ENCODE peak calls at places on chromosomes 1 and 21, in seven cellular contexts. L, P, K, W, N, T and H are unnamed samples.

GRCh38 chr1:109650609-109651008 is 5.3 kb upstream of the GSTM4 start:
- DNase-seq in L (no peak), P (no peak), K (no peak), W (no peak), N (no peak), T (peak; percentile 40), H (no peak)

GRCh38 chr1:229129306-229130027 is 141.4 kb upstream of the RAB4A start:
- DNase-seq in L (no peak), P (no peak), K (peak; percentile 23), W (no peak), N (no peak), T (no peak), H (no peak)

GRCh38 chr21:36249576-36250422 is 70.2 kb upstream of the MORC3 start:
- DNase-seq in L (no peak), P (no peak), K (no peak), W (no peak), N (no peak), T (no peak), H (no peak)

GRCh38 chr1:103448560-103448959 is 76.9 kb upstream of the RNPC3 start:
- DNase-seq in L (no peak), P (no peak), K (no peak), W (no peak), N (no peak), T (no peak), H (no peak)

GRCh38 chr1:159444507-159444906 is 5.0 kb downstream of the OR10J1 start:
- DNase-seq in L (no peak), P (no peak), K (no peak), W (no peak), N (no peak), T (no peak), H (no peak)

GRCh38 chr1:2571348-2571747 is 15.2 kb downstream of the TNFRSF14 start:
- DNase-seq in L (no peak), P (no peak), K (no peak), W (no peak), N (no peak), T (no peak), H (no peak)

GRCh38 chr1:58156801-58157200 is 389.7 kb downstream of the OMA1 start:
- DNase-seq in L (no peak), P (no peak), K (no peak), W (no peak), N (no peak), T (no peak), H (no peak)

GRCh38 chr1:112697781-112698201 is 9.1 kb downstream of the RHOC start:
- DNase-seq in L (no peak), P (no peak), K (no peak), W (no peak), N (no peak), T (no peak), H (no peak)

GRCh38 chr1:2352341-2353214 is 38.8 kb downstream of the MORN1 start:
- DNase-seq in L (no peak), P (no peak), K (no peak), W (no peak), N (no peak), T (no peak), H (no peak)

GRCh38 chr1:5685446-5686040 is 306.7 kb downstream of the NPHP4 start:
- DNase-seq in L (no peak), P (no peak), K (no peak), W (no peak), N (no peak), T (no peak), H (no peak)

GRCh38 chr1:200206761-200207160 is 179.3 kb downstream of the NR5A2 start:
- DNase-seq in L (no peak), P (no peak), K (no peak), W (no peak), N (no peak), T (no peak), H (no peak)

GRCh38 chr1:5859766-5860165 is 132.5 kb downstream of the NPHP4 start:
- DNase-seq in L (no peak), P (no peak), K (no peak), W (no peak), N (no peak), T (no peak), H (no peak)

GRCh38 chr1:44617703-44618029 is 56.6 kb downstream of the TMEM53 start:
- DNase-seq in L (no peak), P (no peak), K (no peak), W (no peak), N (no peak), T (no peak), H (no peak)

GRCh38 chr1:59204001-59204400 is 92.9 kb upstream of the FGGY start:
- DNase-seq in L (peak; percentile 49), P (peak; percentile 58), K (peak; percentile 33), W (no peak), N (no peak), T (peak; percentile 32), H (no peak)

GRCh38 chr1:53334312-53334711 is 6.4 kb upstream of the LRP8 start:
- DNase-seq in L (no peak), P (no peak), K (no peak), W (no peak), N (no peak), T (no peak), H (no peak)

GRCh38 chr1:67970088-67970487 is 80.3 kb downstream of the DIRAS3 start:
- DNase-seq in L (no peak), P (no peak), K (no peak), W (no peak), N (no peak), T (peak; percentile 90), H (no peak)

GRCh38 chr1:93344886-93345632 is 648 bp upstream of the DR1 start:
- DNase-seq in L (no peak), P (no peak), K (no peak), W (no peak), N (no peak), T (peak; percentile 20), H (no peak)

GRCh38 chr1:231107186-231107585 is 54.7 kb upstream of the TRIM67 start:
- DNase-seq in L (no peak), P (no peak), K (no peak), W (no peak), N (no peak), T (no peak), H (no peak)

GRCh38 chr1:244187310-244187709 is 136.2 kb downstream of the ZBTB18 start:
- DNase-seq in L (no peak), P (no peak), K (no peak), W (no peak), N (no peak), T (no peak), H (no peak)

GRCh38 chr1:157770442-157771043 is 6.4 kb downstream of the FCRL2 start:
- DNase-seq in L (no peak), P (no peak), K (no peak), W (no peak), N (no peak), T (peak; percentile 1), H (no peak)

DNA sequence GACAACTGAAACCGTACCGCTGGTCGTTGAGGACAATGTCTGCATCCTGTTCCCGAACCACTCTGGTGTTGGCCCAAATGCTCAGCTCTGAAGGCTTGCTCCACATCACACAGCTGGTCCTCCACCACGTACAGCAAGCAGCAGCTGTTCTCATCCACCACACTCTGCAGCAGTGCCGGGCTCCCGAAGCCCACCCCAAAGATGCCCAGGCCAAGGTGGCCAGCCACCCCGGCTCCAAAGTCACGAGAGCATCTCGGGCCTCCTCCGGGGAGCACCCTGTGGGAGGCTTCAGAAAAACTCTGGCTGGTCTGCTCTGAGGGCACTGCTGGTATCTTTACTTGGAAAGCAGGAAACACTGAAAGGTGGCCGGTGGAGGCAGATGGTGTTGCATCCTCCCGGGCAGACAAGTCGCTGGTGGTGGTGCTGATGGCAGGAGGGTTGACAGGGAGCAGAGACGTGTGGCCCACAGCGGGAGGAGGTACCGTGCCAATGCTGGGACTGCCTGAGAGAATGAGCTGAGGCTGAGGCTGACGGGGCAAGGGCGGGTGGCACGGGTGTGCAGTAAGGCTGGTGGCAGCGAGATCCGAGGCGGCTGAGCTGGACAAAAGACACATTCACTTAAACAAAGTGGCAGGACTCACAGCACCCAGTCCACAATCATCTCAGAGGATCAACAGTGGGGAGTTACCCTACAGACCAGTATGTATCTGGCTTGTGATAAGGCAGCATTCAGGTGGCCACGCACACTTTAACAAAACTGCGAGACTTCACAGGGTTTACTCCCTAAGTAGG is 6.5 kb upstream of the CCDC27 start:
- DNase-seq in L (no peak), P (no peak), K (no peak), W (no peak), N (no peak), T (peak; percentile 5), H (no peak)
- TF ChIP-seq POLR2A in L (no peak), P (no peak), K (no peak), W (no peak), N (no peak), T (no peak), H (no peak)

DNA sequence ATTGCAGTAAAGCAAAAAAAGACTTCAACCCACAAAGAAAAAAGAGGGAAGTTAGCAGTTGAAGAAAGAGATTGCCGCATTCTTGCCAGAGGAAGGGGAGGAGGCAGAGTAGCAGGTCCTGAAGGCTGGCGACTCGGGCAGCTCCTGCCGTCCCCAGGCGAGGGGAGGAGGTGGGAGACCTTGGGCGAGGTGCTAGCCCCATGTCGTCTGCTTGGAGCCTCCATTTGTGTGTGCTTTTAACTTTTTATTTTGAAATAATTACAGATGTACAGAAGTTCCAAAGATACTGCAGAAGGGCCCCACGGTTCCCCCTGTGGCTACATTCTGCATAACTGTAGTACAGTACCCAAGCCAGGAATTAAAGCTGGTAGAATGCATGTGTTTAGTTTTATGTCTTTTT is 6.8 kb downstream of the TRPM2 start:
- DNase-seq in L (no peak), P (no peak), K (no peak), W (no peak), N (no peak), T (no peak), H (no peak)
- TF ChIP-seq POLR2A in L (no peak), P (no peak), K (no peak), W (no peak), N (no peak), T (no peak), H (no peak)

DNA sequence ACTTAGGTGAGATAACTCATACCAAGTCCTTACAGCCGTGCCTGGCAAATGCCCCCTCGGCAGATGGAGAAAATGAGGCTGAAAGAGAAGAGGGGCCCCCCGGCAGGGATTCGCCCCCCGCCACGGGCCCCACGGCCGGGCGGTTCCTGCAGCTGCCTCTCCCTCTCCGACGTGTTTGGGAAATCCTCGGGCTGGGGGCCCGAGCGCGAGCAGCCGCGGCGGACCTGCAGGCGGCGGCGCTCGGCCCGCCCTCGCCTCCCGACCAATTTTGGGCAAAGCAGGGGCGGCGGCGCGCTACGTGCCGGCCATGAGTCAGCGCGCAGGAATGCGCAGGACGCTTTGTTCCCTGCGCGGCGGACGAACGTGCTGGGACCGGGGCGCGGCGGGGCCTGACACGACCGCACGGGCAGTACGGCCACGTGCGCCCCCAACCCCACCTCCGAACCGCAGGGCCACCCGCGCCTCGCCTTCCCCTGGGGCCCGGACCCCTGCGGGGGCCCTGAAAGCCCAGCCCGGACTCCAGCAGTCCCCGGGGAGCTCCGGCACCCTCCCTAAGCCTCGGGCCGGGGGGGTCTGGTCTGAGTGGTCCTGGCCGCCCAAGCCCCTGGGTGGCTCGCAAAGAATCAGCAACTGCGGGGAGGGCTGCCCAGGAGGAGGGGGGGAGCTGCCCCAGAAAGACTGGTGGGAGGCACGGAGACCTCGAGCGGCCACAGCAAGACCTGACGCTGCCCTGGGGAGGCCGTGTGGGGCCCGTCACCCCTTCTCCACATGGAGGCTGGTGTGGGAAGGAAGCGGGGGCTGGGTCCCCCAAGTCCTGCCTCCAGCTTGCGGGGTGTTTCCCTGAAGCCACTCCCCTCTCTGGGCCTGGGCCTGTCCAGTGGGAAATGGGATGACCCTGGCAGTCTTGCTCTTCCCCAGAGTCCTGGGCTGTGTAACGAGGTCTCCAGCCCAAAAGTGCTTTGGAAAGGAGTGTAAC is 11.9 kb upstream of the EDN2 start:
- DNase-seq in L (peak; percentile 87), P (peak; percentile 94), K (peak; percentile 89), W (no peak), N (peak; percentile 92), T (peak; percentile 83), H (peak; percentile 82)
- TF ChIP-seq POLR2A in L (peak; percentile 63), P (peak; percentile 83), K (peak; percentile 32), W (no peak), N (peak; percentile 95), T (no peak), H (peak; percentile 30)

GRCh38 chr21:16535100-16535418 is 805.3 kb downstream of the USP25 start:
- DNase-seq in L (peak; percentile 81), P (peak; percentile 91), K (peak; percentile 30), W (no peak), N (peak; percentile 93), T (peak; percentile 55), H (peak; percentile 40)
- TF ChIP-seq POLR2A in L (peak; percentile 68), P (peak; percentile 34), K (no peak), W (no peak), N (peak; percentile 35), T (no peak), H (peak; percentile 60)